ENCODE peak calls at places on chromosomes 11 and 22, in seven cellular contexts. O is caudate nucleus; W is activated gamma-delta T cell treated with Interleukin-2 at 50 U/mL for 16 hours; Y is BE2C; H is effector memory CD4-positive, alpha-beta T cell; N is IMR-90; E is BJ. U is an unnamed sample.

GRCh38 chr22:41501209-41501608 is 32.3 kb downstream of the ACO2 start:
- DNase-seq in O (peak), W (no peak), Y (peak), H (no peak), N (no peak), E (no peak), U (peak)

GRCh38 chr22:49968313-49968830 is 7.8 kb downstream of the PIM3 start:
- DNase-seq in O (no peak), W (peak), Y (peak), H (no peak), N (no peak), E (no peak), U (no peak)

GRCh38 chr11:111733655-111734088 is 32.5 kb downstream of the PPP2R1B start:
- DNase-seq in O (no peak), W (no peak), Y (no peak), H (no peak), N (no peak), E (no peak), U (no peak)

GRCh38 chr11:250740-251299 is 14.0 kb downstream of the PSMD13 start:
- DNase-seq in O (no peak), W (peak), Y (peak), H (peak), N (peak), E (no peak), U (peak)

GRCh38 chr11:31810779-31811647 is at the start of gene PAX6:
- DNase-seq in O (peak), W (no peak), Y (peak), H (no peak), N (peak), E (no peak), U (no peak)

GRCh38 chr11:79678780-79679468 is 238.1 kb upstream of the TENM4 start:
- DNase-seq in O (no peak), W (no peak), Y (no peak), H (no peak), N (no peak), E (no peak), U (no peak)

GRCh38 chr22:19178065-19178658 is 374 bp downstream of the SLC25A1 start:
- DNase-seq in O (no peak), W (peak), Y (peak), H (peak), N (peak), E (no peak), U (peak)

GRCh38 chr11:1232328-1233321 is 9.8 kb downstream of the MUC5B start:
- DNase-seq in O (no peak), W (no peak), Y (peak), H (no peak), N (no peak), E (no peak), U (peak)

GRCh38 chr11:24925091-24925490 is 428.2 kb downstream of the LUZP2 start:
- DNase-seq in O (no peak), W (no peak), Y (no peak), H (no peak), N (no peak), E (no peak), U (no peak)

GRCh38 chr22:37848587-37849088 is 581 bp upstream of the EIF3L start:
- DNase-seq in O (no peak), W (no peak), Y (no peak), H (no peak), N (peak), E (no peak), U (no peak)

GRCh38 chr22:49767355-49768062 is 60.2 kb downstream of the BRD1 start:
- DNase-seq in O (no peak), W (no peak), Y (peak), H (no peak), N (peak), E (no peak), U (peak)

GRCh38 chr11:27839226-27839913 is 139.1 kb upstream of the BDNF start:
- DNase-seq in O (no peak), W (no peak), Y (no peak), H (no peak), N (peak), E (no peak), U (no peak)

GRCh38 chr11:8917157-8917820 is 6.3 kb downstream of the AKIP1 start:
- DNase-seq in O (no peak), W (no peak), Y (no peak), H (no peak), N (peak), E (peak), U (no peak)

GRCh38 chr11:29019960-29020683 is 911.9 kb downstream of the METTL15 start:
- DNase-seq in O (no peak), W (no peak), Y (peak), H (no peak), N (peak), E (no peak), U (peak)

GRCh38 chr11:18105086-18105801 is 638 bp downstream of the SAAL1 start:
- DNase-seq in O (no peak), W (no peak), Y (no peak), H (no peak), N (no peak), E (no peak), U (no peak)

GRCh38 chr11:64457416-64458010 is 98.6 kb downstream of the RPS6KA4 start:
- DNase-seq in O (no peak), W (no peak), Y (no peak), H (no peak), N (no peak), E (no peak), U (no peak)

GRCh38 chr11:112806876-112807275 is 154.3 kb upstream of the NCAM1 start:
- DNase-seq in O (no peak), W (no peak), Y (no peak), H (no peak), N (no peak), E (no peak), U (peak)

U was measured in WERI-Rb-1.